ENCODE peak calls at places on chromosomes 11 and 22, in eight cellular contexts. One of them, this sample, is unnamed.

GRCh38 chr11:126939552-126939951 is 61.0 kb downstream of the KIRREL3 start:
- DNase-seq in ascending aorta: no peak
- DNase-seq in mesendoderm: no peak
- DNase-seq in CD4-positive, alpha-beta T cell: no peak
- DNase-seq in amniotic stem cell: no peak
- DNase-seq in body of pancreas: no peak
- DNase-seq in cerebellar nuclear complex: no peak
- DNase-seq in posterior vena cava: no peak
- DNase-seq in this sample: no peak

GRCh38 chr11:68889948-68890446 is 13.6 kb downstream of the MRPL21 start:
- DNase-seq in ascending aorta: no peak
- DNase-seq in mesendoderm: peak; percentile 80
- DNase-seq in CD4-positive, alpha-beta T cell: no peak
- DNase-seq in amniotic stem cell: no peak
- DNase-seq in body of pancreas: peak; percentile 22
- DNase-seq in cerebellar nuclear complex: no peak
- DNase-seq in posterior vena cava: peak; percentile 87
- DNase-seq in this sample: no peak

GRCh38 chr22:21073482-21073881 is 27.7 kb downstream of the LRRC74B start:
- DNase-seq in ascending aorta: no peak
- DNase-seq in mesendoderm: no peak
- DNase-seq in CD4-positive, alpha-beta T cell: no peak
- DNase-seq in amniotic stem cell: no peak
- DNase-seq in body of pancreas: no peak
- DNase-seq in cerebellar nuclear complex: no peak
- DNase-seq in posterior vena cava: no peak
- DNase-seq in this sample: no peak

GRCh38 chr11:111088872-111089271 is 156.7 kb upstream of the POU2AF2 start:
- DNase-seq in ascending aorta: no peak
- DNase-seq in mesendoderm: no peak
- DNase-seq in CD4-positive, alpha-beta T cell: no peak
- DNase-seq in amniotic stem cell: no peak
- DNase-seq in body of pancreas: no peak
- DNase-seq in cerebellar nuclear complex: no peak
- DNase-seq in posterior vena cava: no peak
- DNase-seq in this sample: no peak

GRCh38 chr11:70078095-70078795 is at the start of gene ANO1:
- DNase-seq in ascending aorta: no peak
- DNase-seq in mesendoderm: no peak
- DNase-seq in CD4-positive, alpha-beta T cell: no peak
- DNase-seq in amniotic stem cell: no peak
- DNase-seq in body of pancreas: no peak
- DNase-seq in cerebellar nuclear complex: no peak
- DNase-seq in posterior vena cava: peak; percentile 79
- DNase-seq in this sample: no peak

GRCh38 chr11:22130462-22131053 is 62.3 kb upstream of the ANO5 start:
- DNase-seq in ascending aorta: no peak
- DNase-seq in mesendoderm: peak; percentile 40
- DNase-seq in CD4-positive, alpha-beta T cell: no peak
- DNase-seq in amniotic stem cell: no peak
- DNase-seq in body of pancreas: no peak
- DNase-seq in cerebellar nuclear complex: no peak
- DNase-seq in posterior vena cava: no peak
- DNase-seq in this sample: no peak

GRCh38 chr11:61306221-61306620 is 11.1 kb upstream of the VWCE start:
- DNase-seq in ascending aorta: no peak
- DNase-seq in mesendoderm: no peak
- DNase-seq in CD4-positive, alpha-beta T cell: no peak
- DNase-seq in amniotic stem cell: no peak
- DNase-seq in body of pancreas: no peak
- DNase-seq in cerebellar nuclear complex: no peak
- DNase-seq in posterior vena cava: no peak
- DNase-seq in this sample: no peak

GRCh38 chr11:116445108-116446047 is 327.4 kb downstream of the BUD13 start:
- DNase-seq in ascending aorta: no peak
- DNase-seq in mesendoderm: peak; percentile 60
- DNase-seq in CD4-positive, alpha-beta T cell: no peak
- DNase-seq in amniotic stem cell: no peak
- DNase-seq in body of pancreas: no peak
- DNase-seq in cerebellar nuclear complex: no peak
- DNase-seq in posterior vena cava: no peak
- DNase-seq in this sample: no peak

GRCh38 chr11:64044730-64045386 is 9.1 kb downstream of the FLRT1 start:
- DNase-seq in ascending aorta: no peak
- DNase-seq in mesendoderm: no peak
- DNase-seq in CD4-positive, alpha-beta T cell: no peak
- DNase-seq in amniotic stem cell: no peak
- DNase-seq in body of pancreas: peak; percentile 28
- DNase-seq in cerebellar nuclear complex: no peak
- DNase-seq in posterior vena cava: no peak
- DNase-seq in this sample: no peak

GRCh38 chr11:63508009-63508408 is 2.1 kb downstream of the LGALS12 start:
- DNase-seq in ascending aorta: no peak
- DNase-seq in mesendoderm: peak; percentile 96
- DNase-seq in CD4-positive, alpha-beta T cell: no peak
- DNase-seq in amniotic stem cell: no peak
- DNase-seq in body of pancreas: peak; percentile 79
- DNase-seq in cerebellar nuclear complex: no peak
- DNase-seq in posterior vena cava: no peak
- DNase-seq in this sample: no peak

GRCh38 chr11:2732261-2732939 is 32.6 kb upstream of the KCNQ1OT1 start:
- DNase-seq in ascending aorta: no peak
- DNase-seq in mesendoderm: no peak
- DNase-seq in CD4-positive, alpha-beta T cell: no peak
- DNase-seq in amniotic stem cell: no peak
- DNase-seq in body of pancreas: no peak
- DNase-seq in cerebellar nuclear complex: no peak
- DNase-seq in posterior vena cava: no peak
- DNase-seq in this sample: no peak

GRCh38 chr22:48884786-48885185 is 942.9 kb downstream of the BRD1 start:
- DNase-seq in ascending aorta: no peak
- DNase-seq in mesendoderm: no peak
- DNase-seq in CD4-positive, alpha-beta T cell: no peak
- DNase-seq in amniotic stem cell: no peak
- DNase-seq in body of pancreas: no peak
- DNase-seq in cerebellar nuclear complex: no peak
- DNase-seq in posterior vena cava: peak; percentile 49
- DNase-seq in this sample: no peak

GRCh38 chr11:3837793-3838192 is 3.0 kb downstream of the RHOG start:
- DNase-seq in ascending aorta: no peak
- DNase-seq in mesendoderm: no peak
- DNase-seq in CD4-positive, alpha-beta T cell: no peak
- DNase-seq in amniotic stem cell: no peak
- DNase-seq in body of pancreas: no peak
- DNase-seq in cerebellar nuclear complex: no peak
- DNase-seq in posterior vena cava: peak; percentile 79
- DNase-seq in this sample: no peak